ENCODE peak calls at places on chromosomes 13 and 19, in four cellular contexts. One of them, this sample, is unnamed.

GRCh38 chr13:75760182-75760981 is 124.3 kb downstream of the LMO7 start:
- DNase-seq in GM12878: no peak
- DNase-seq in HepG2: peak; percentile 98
- DNase-seq in K562: no peak
- DNase-seq in this sample: peak; percentile 75

GRCh38 chr13:101453784-101454201 is 1.3 kb downstream of the ITGBL1 start:
- DNase-seq in HepG2: no peak
- DNase-seq in GM12878: no peak
- DNase-seq in K562: no peak
- DNase-seq in this sample: no peak

GRCh38 chr13:40494513-40494912 is 171.9 kb downstream of the FOXO1 start:
- DNase-seq in HepG2: no peak
- DNase-seq in GM12878: no peak
- DNase-seq in K562: no peak
- DNase-seq in this sample: no peak

GRCh38 chr19:12990853-12991252 is 4.4 kb upstream of the NFIX start:
- DNase-seq in GM12878: no peak
- DNase-seq in K562: no peak
- DNase-seq in HepG2: no peak
- DNase-seq in this sample: no peak

GRCh38 chr13:47794963-47795362 is 206.1 kb downstream of the SUCLA2 start:
- DNase-seq in HepG2: peak; percentile 7
- DNase-seq in K562: no peak
- DNase-seq in GM12878: no peak
- DNase-seq in this sample: peak; percentile 4

GRCh38 chr19:19260417-19260816 is 12.7 kb downstream of the TM6SF2 start:
- DNase-seq in HepG2: no peak
- DNase-seq in GM12878: no peak
- DNase-seq in K562: no peak
- DNase-seq in this sample: no peak

GRCh38 chr13:20136781-20137703 is 23.8 kb downstream of the GJA3 start:
- DNase-seq in K562: no peak
- DNase-seq in HepG2: peak; percentile 37
- DNase-seq in GM12878: no peak
- DNase-seq in this sample: peak; percentile 54

GRCh38 chr19:53903055-53903680 is 5.9 kb upstream of the CACNG7 start:
- DNase-seq in K562: peak; percentile 46
- DNase-seq in HepG2: peak; percentile 52
- DNase-seq in GM12878: no peak
- DNase-seq in this sample: no peak

GRCh38 chr19:5586300-5587070 is 18.7 kb upstream of the TINCR start:
- DNase-seq in GM12878: no peak
- DNase-seq in K562: no peak
- DNase-seq in HepG2: no peak
- DNase-seq in this sample: no peak

GRCh38 chr13:97225533-97225932 is 3.4 kb downstream of the MBNL2 start:
- DNase-seq in HepG2: no peak
- DNase-seq in K562: no peak
- DNase-seq in GM12878: no peak
- DNase-seq in this sample: no peak

GRCh38 chr19:49534632-49535385 is 7.0 kb downstream of the RCN3 start:
- DNase-seq in K562: peak; percentile 9
- DNase-seq in HepG2: no peak
- DNase-seq in GM12878: no peak
- DNase-seq in this sample: no peak

GRCh38 chr13:102191951-102192461 is 209.8 kb downstream of the FGF14 start:
- DNase-seq in K562: no peak
- DNase-seq in GM12878: no peak
- DNase-seq in HepG2: no peak
- DNase-seq in this sample: no peak

GRCh38 chr19:11673608-11674041 is 65.1 kb downstream of the ZNF823 start:
- DNase-seq in K562: peak; percentile 37
- DNase-seq in GM12878: no peak
- DNase-seq in HepG2: peak; percentile 68
- DNase-seq in this sample: peak; percentile 21

GRCh38 chr13:76019421-76020044 is 383.4 kb downstream of the LMO7 start:
- DNase-seq in GM12878: no peak
- DNase-seq in HepG2: peak; percentile 63
- DNase-seq in K562: no peak
- DNase-seq in this sample: peak; percentile 18

GRCh38 chr19:42450314-42450934 is 7.7 kb upstream of the CXCL17 start:
- DNase-seq in HepG2: peak; percentile 98
- DNase-seq in K562: peak; percentile 89
- DNase-seq in GM12878: peak; percentile 84
- DNase-seq in this sample: peak; percentile 97

GRCh38 chr19:648904-649733 is 9.4 kb downstream of the FGF22 start:
- DNase-seq in HepG2: no peak
- DNase-seq in GM12878: no peak
- DNase-seq in K562: no peak
- DNase-seq in this sample: no peak

GRCh38 chr13:100751826-100752225 is 77.2 kb upstream of the TMTC4 start:
- DNase-seq in K562: no peak
- DNase-seq in GM12878: no peak
- DNase-seq in HepG2: peak; percentile 6
- DNase-seq in this sample: no peak

GRCh38 chr13:31982540-31982939 is 49.0 kb upstream of the FRY start:
- DNase-seq in K562: no peak
- DNase-seq in HepG2: peak; percentile 67
- DNase-seq in GM12878: no peak
- DNase-seq in this sample: peak; percentile 76

GRCh38 chr19:42250666-42251531 is 4.0 kb downstream of the ERF start:
- DNase-seq in HepG2: no peak
- DNase-seq in K562: no peak
- DNase-seq in GM12878: no peak
- DNase-seq in this sample: no peak

GRCh38 chr19:6088677-6089063 is 21.6 kb downstream of the RFX2 start:
- DNase-seq in GM12878: no peak
- DNase-seq in K562: no peak
- DNase-seq in HepG2: no peak
- DNase-seq in this sample: no peak

GRCh38 chr13:109790951-109791605 is 4.7 kb upstream of the IRS2 start:
- DNase-seq in HepG2: peak; percentile 22
- DNase-seq in K562: no peak
- DNase-seq in GM12878: no peak
- DNase-seq in this sample: peak; percentile 69

GRCh38 chr19:49438261-49438660 is 3.1 kb downstream of the SLC17A7 start:
- DNase-seq in GM12878: no peak
- DNase-seq in HepG2: no peak
- DNase-seq in K562: no peak
- DNase-seq in this sample: no peak

GRCh38 chr13:79995334-79995733 is 345.6 kb downstream of the SPRY2 start:
- DNase-seq in K562: no peak
- DNase-seq in HepG2: no peak
- DNase-seq in GM12878: no peak
- DNase-seq in this sample: no peak

GRCh38 chr13:50800091-50800739 is 43.3 kb downstream of the DLEU7 start:
- DNase-seq in HepG2: no peak
- DNase-seq in GM12878: no peak
- DNase-seq in K562: no peak
- DNase-seq in this sample: no peak

DNA sequence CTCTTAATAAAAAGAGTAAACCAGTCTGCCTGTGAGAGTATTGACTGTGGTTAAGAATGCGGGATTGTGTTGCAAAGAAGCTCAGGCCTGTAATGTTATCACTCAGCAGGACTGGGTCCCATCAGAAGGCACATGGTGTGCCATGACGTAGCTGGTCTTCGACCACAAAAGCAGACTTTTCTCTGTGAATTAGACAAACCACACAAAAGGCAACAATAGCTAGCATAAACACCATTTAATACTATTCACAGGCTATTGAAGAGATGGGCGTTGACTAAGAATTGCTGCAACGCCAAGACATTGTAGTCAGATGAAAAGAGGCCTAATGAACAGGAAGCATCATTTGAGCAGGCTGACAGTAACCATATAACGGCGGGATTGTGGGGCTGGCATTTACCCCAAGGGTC is 235.6 kb upstream of the SOX21 start:
- DNase-seq in HepG2: no peak
- DNase-seq in K562: no peak
- DNase-seq in GM12878: no peak
- DNase-seq in this sample: no peak
- TF ChIP-seq USF2 in HepG2: no peak
- TF ChIP-seq USF2 in K562: no peak
- TF ChIP-seq USF2 in GM12878: no peak
- TF ChIP-seq USF2 in this sample: no peak

DNA sequence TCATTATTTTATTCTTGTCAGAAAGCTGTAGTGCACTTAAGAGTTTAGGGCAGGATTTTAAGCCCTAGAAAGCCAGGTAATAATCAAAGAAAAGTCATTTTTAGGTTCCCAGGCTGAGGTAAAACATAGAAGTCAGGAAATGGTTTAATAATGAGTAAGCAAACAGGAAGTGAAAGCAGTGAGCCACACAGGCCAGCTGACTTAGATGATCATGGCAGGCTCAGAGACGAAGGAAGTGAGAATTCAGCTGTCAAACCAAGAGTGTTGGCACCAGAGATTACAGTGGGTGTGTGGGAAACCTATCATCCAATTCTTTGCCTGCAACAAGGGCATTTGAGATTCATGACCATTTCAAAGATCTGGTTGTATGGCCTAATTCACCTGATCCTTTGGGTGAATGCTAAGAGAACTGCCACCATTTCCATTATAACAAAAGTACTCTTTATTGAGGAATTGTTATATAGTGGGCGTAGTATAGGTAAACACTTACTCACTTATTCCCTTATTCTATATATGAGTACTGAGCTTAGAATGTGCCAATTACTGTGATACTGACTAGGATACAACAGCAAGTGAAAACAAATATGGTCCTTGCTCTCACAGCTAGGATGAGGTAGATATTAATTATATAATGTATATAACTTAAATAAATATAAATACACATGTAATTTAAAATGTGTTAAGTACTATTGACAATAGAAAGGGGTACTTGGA is 103.7 kb upstream of the EDNRB start:
- DNase-seq in HepG2: no peak
- DNase-seq in K562: no peak
- DNase-seq in GM12878: peak; percentile 90
- DNase-seq in this sample: no peak
- TF ChIP-seq JUNB in HepG2: no peak
- TF ChIP-seq JUNB in K562: no peak
- TF ChIP-seq JUNB in GM12878: peak; percentile 95
- TF ChIP-seq JUNB in this sample: no peak

GRCh38 chr13:39047560-39047959 is 9.3 kb downstream of the NHLRC3 start:
- DNase-seq in HepG2: no peak
- DNase-seq in K562: peak; percentile 27
- DNase-seq in GM12878: no peak
- DNase-seq in this sample: no peak
- TF ChIP-seq MYC in HepG2: no peak
- TF ChIP-seq MYC in K562: no peak
- TF ChIP-seq MYC in GM12878: no peak
- TF ChIP-seq MYC in this sample: no peak

GRCh38 chr19:4301590-4302237 is 475 bp downstream of the TMIGD2 start:
- DNase-seq in K562: no peak
- DNase-seq in GM12878: no peak
- DNase-seq in HepG2: no peak
- DNase-seq in this sample: no peak
- TF ChIP-seq USF2 in K562: no peak
- TF ChIP-seq USF2 in GM12878: no peak
- TF ChIP-seq USF2 in HepG2: no peak
- TF ChIP-seq USF2 in this sample: no peak

DNA sequence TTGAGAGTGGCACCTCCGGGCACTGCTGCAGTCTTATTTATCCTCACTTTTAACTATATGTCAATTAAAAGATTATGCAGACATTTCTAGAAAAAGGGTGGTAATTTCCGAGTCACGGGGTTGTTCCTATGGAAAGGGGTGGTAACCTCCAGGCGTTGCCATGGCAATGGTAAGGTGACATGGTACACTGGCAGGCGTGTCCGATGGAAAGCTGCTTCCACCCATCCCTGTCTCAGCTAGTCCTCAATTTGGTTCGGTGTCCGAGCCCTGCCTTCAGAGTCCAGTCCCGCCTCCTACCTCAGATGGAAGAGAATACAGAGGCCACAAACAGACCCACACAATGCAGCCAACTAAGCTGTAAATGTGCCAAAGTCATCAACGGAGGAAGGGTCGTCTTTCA is 72.6 kb upstream of the C13orf46 start:
- DNase-seq in K562: no peak
- DNase-seq in HepG2: no peak
- DNase-seq in GM12878: no peak
- DNase-seq in this sample: no peak
- TF ChIP-seq JUNB in K562: no peak
- TF ChIP-seq JUNB in HepG2: no peak
- TF ChIP-seq JUNB in GM12878: no peak
- TF ChIP-seq JUNB in this sample: no peak

DNA sequence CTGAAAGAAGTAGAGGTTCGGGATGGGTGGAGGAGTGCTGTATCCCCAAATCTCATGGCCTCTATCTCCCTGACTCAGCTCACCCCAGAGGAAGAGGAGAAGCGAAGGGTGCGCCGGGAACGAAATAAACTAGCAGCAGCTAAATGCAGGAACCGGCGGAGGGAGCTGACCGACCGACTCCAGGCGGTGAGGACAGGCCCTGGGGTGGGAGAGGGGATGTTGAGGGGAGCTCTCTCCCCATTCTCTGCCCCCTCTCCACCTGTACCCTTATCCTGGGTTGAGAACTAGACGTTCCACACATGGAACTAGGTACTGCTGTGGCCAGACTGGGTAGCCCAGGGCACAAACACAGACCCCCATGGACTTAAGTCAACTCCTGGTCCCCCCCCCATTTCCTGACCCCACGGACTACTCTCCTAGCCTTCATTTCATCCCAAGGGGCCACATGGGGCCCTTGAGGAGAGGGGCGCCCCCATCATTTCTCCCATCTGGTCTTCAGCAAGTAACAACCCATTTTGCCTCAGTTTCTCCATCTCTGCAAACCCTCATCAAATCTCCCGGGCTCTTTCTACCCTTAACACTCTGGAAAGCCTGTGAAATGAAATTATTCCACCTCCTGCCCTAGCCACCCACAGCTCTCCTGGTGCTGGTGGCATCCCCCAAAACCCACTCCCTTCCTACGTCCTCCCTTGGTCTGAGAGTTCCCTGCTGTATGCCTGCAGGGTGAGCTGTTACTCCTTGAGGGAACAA is 3.5 kb downstream of the FOSB start:
- DNase-seq in K562: no peak
- DNase-seq in HepG2: no peak
- DNase-seq in GM12878: no peak
- DNase-seq in this sample: no peak
- TF ChIP-seq MYC in K562: no peak
- TF ChIP-seq MYC in HepG2: no peak
- TF ChIP-seq MYC in GM12878: no peak
- TF ChIP-seq MYC in this sample: no peak

GRCh38 chr13:95304446-95304845 is 3.2 kb upstream of the ABCC4 start:
- DNase-seq in HepG2: no peak
- DNase-seq in K562: no peak
- DNase-seq in GM12878: no peak
- DNase-seq in this sample: no peak
- TF ChIP-seq USF2 in HepG2: no peak
- TF ChIP-seq USF2 in K562: no peak
- TF ChIP-seq USF2 in GM12878: no peak
- TF ChIP-seq USF2 in this sample: no peak